ENCODE peak calls at places on chromosomes 1 and 21, in nine cellular contexts. A is AG10803, H is AG09309, E is Peyer's patch, C is A549, M is astrocyte of the cerebellum, Z is BJ, D is mesothelial cell of epicardium, G is K562. Q is an unnamed sample.

GRCh38 chr21:16741228-16741665 is 771.6 kb upstream of the CXADR start:
- DNase-seq in A (no peak), H (no peak), E (no peak), C (no peak), M (no peak), Z (no peak), D (no peak), G (no peak), Q (no peak)

GRCh38 chr1:217921126-217921900 is 290.2 kb downstream of the SPATA17 start:
- DNase-seq in A (no peak), H (no peak), E (no peak), C (no peak), M (no peak), Z (no peak), D (no peak), G (no peak), Q (no peak)

GRCh38 chr1:25572708-25573590 is 29.5 kb downstream of the LDLRAP1 start:
- DNase-seq in A (peak; percentile 44), H (no peak), E (peak; percentile 76), C (peak; percentile 64), M (no peak), Z (no peak), D (peak; percentile 62), G (peak; percentile 85), Q (no peak)

GRCh38 chr21:33015091-33015490 is 10.6 kb upstream of the OLIG2 start:
- DNase-seq in A (no peak), H (no peak), E (no peak), C (no peak), M (no peak), Z (no peak), D (no peak), G (no peak), Q (no peak)

GRCh38 chr1:159916240-159917051 is 8.9 kb downstream of the TAGLN2 start:
- DNase-seq in A (peak; percentile 72), H (peak; percentile 55), E (no peak), C (peak; percentile 94), M (no peak), Z (no peak), D (no peak), G (no peak), Q (no peak)

GRCh38 chr1:25697426-25698220 is 81.0 kb downstream of the MAN1C1 start:
- DNase-seq in A (no peak), H (no peak), E (no peak), C (no peak), M (no peak), Z (no peak), D (no peak), G (no peak), Q (no peak)

GRCh38 chr1:65009724-65010420 is 43.5 kb upstream of the JAK1 start:
- DNase-seq in A (no peak), H (no peak), E (no peak), C (no peak), M (no peak), Z (no peak), D (no peak), G (no peak), Q (no peak)

GRCh38 chr1:21149862-21150432 is 26.8 kb downstream of the EIF4G3 start:
- DNase-seq in A (peak; percentile 98), H (peak; percentile 89), E (no peak), C (peak; percentile 41), M (peak; percentile 98), Z (peak; percentile 92), D (no peak), G (no peak), Q (peak; percentile 79)

GRCh38 chr1:14415396-14415795 is 183.1 kb upstream of the KAZN start:
- DNase-seq in A (no peak), H (no peak), E (no peak), C (no peak), M (no peak), Z (no peak), D (no peak), G (peak; percentile 37), Q (no peak)

GRCh38 chr1:98468111-98468717 is 193.3 kb upstream of the SNX7 start:
- DNase-seq in A (peak; percentile 65), H (peak; percentile 31), E (no peak), C (peak; percentile 7), M (peak; percentile 64), Z (peak; percentile 11), D (no peak), G (no peak), Q (no peak)

GRCh38 chr1:157080714-157081113 is 18.9 kb downstream of the ETV3L start:
- DNase-seq in A (no peak), H (no peak), E (no peak), C (no peak), M (no peak), Z (no peak), D (no peak), G (no peak), Q (no peak)

GRCh38 chr1:46747683-46748288 is 28.9 kb upstream of the EFCAB14 start:
- DNase-seq in A (peak; percentile 44), H (no peak), E (peak; percentile 58), C (peak; percentile 61), M (peak; percentile 3), Z (no peak), D (peak; percentile 58), G (peak; percentile 67), Q (no peak)
- TF ChIP-seq CTCF in A (peak; percentile 65), H (peak; percentile 74), E (no peak), C (peak; percentile 33), M (peak; percentile 72), Z (peak; percentile 71), D (peak; percentile 40), G (peak; percentile 84), Q (peak; percentile 80)

GRCh38 chr1:88060112-88060673 is 623.9 kb upstream of the PKN2 start:
- DNase-seq in A (no peak), H (no peak), E (no peak), C (no peak), M (no peak), Z (no peak), D (no peak), G (no peak), Q (no peak)

GRCh38 chr1:88062650-88063153 is 621.4 kb upstream of the PKN2 start:
- DNase-seq in A (no peak), H (no peak), E (no peak), C (no peak), M (no peak), Z (no peak), D (no peak), G (no peak), Q (no peak)

GRCh38 chr1:88063605-88064004 is 620.5 kb upstream of the PKN2 start:
- DNase-seq in A (peak; percentile 6), H (no peak), E (no peak), C (no peak), M (no peak), Z (no peak), D (no peak), G (no peak), Q (no peak)

GRCh38 chr1:88061106-88061829 is 622.8 kb upstream of the PKN2 start:
- DNase-seq in A (peak; percentile 68), H (peak; percentile 39), E (peak; percentile 81), C (peak; percentile 36), M (peak; percentile 45), Z (peak; percentile 4), D (peak; percentile 37), G (no peak), Q (peak; percentile 64)

DNA sequence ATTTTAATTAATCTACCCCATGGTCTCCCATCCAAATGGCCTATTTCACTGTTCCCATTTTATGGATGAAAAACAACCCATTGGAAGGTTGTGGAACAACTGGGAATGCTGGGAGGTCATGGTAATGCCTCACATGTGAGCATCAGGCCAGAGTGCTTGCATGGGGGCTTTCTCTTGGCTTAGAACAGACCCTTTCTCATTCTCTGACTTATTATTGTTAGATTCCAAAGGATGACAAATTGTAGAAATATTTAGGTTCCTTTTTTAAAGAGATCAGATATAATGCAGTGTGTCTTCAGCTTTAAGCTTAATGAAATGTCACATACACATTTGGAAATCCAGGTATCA is 622.3 kb upstream of the PKN2 start:
- DNase-seq in A (peak; percentile 3), H (no peak), E (no peak), C (no peak), M (no peak), Z (no peak), D (no peak), G (no peak), Q (no peak)
- TF ChIP-seq CTCF in A (no peak), H (no peak), E (no peak), C (no peak), M (no peak), Z (no peak), D (no peak), G (no peak), Q (peak; percentile 39)

GRCh38 chr1:223378754-223379153 is 14.5 kb upstream of the CCDC185 start:
- DNase-seq in A (no peak), H (no peak), E (no peak), C (no peak), M (no peak), Z (no peak), D (no peak), G (peak; percentile 55), Q (no peak)

DNA sequence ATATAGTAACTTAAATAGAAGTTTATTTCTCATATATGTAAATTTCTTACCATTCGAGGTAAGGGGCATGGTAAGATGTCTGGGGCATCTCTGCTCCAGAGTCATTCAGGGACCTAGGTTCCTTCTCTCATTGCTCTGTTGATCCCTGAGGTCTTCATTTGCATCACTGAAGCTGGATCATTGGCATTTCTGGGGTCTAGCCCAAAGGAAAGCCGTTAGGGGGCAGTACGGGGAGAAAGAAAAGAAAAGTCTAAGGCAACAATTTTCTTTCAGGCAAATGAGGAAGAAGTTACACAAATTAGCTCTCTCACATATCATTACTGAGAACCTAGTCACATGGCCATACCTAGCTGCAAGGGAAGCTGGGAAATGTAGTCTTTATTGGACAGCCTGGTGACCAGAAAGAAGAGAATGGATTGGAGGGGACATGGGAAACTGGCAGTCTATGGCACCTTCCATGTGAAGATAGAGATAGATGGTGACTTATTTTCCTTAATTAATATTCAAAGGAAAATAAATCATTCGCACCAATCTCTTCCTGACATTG is 10.2 kb upstream of the SUSD4 start:
- DNase-seq in A (no peak), H (no peak), E (no peak), C (no peak), M (no peak), Z (no peak), D (no peak), G (no peak), Q (no peak)
- TF ChIP-seq CTCF in A (no peak), H (no peak), E (no peak), C (no peak), M (no peak), Z (no peak), D (no peak), G (peak; percentile 7), Q (no peak)

GRCh38 chr1:207815466-207815865 is 63.6 kb downstream of the CD46 start:
- DNase-seq in A (no peak), H (no peak), E (peak; percentile 27), C (no peak), M (no peak), Z (no peak), D (no peak), G (no peak), Q (no peak)

GRCh38 chr1:207817166-207817565 is 65.3 kb downstream of the CD46 start:
- DNase-seq in A (no peak), H (no peak), E (peak; percentile 26), C (no peak), M (no peak), Z (no peak), D (no peak), G (no peak), Q (no peak)

GRCh38 chr1:207814469-207814868 is 62.6 kb downstream of the CD46 start:
- DNase-seq in A (no peak), H (no peak), E (peak; percentile 34), C (no peak), M (no peak), Z (no peak), D (no peak), G (no peak), Q (no peak)

GRCh38 chr1:207813946-207814345 is 62.1 kb downstream of the CD46 start:
- DNase-seq in A (no peak), H (no peak), E (peak; percentile 25), C (no peak), M (no peak), Z (no peak), D (no peak), G (no peak), Q (no peak)

GRCh38 chr1:207815913-207816312 is 64.1 kb downstream of the CD46 start:
- DNase-seq in A (peak; percentile 68), H (no peak), E (peak; percentile 34), C (no peak), M (no peak), Z (no peak), D (no peak), G (no peak), Q (no peak)
- TF ChIP-seq CTCF in A (no peak), H (no peak), E (no peak), C (no peak), M (no peak), Z (no peak), D (no peak), G (no peak), Q (no peak)